ENCODE peak calls at places on chromosomes 6 and 20, in four cellular contexts. One of them, this sample, is unnamed.

GRCh38 chr6:152378154-152378553 is 259.0 kb downstream of the SYNE1 start:
- DNase-seq in HepG2: peak
- DNase-seq in WTC11: no peak
- DNase-seq in K562: no peak
- DNase-seq in this sample: no peak

GRCh38 chr6:4774715-4775590 is 1.3 kb upstream of the CDYL start:
- DNase-seq in K562: no peak
- DNase-seq in WTC11: peak
- DNase-seq in HepG2: no peak
- DNase-seq in this sample: peak

GRCh38 chr6:38713812-38714211 is 1.3 kb upstream of the DNAH8 start:
- DNase-seq in K562: no peak
- DNase-seq in WTC11: no peak
- DNase-seq in HepG2: no peak
- DNase-seq in this sample: no peak

GRCh38 chr20:34965051-34965450 is 9.4 kb downstream of the MYH7B start:
- DNase-seq in WTC11: no peak
- DNase-seq in K562: no peak
- DNase-seq in HepG2: no peak
- DNase-seq in this sample: no peak

GRCh38 chr20:35600176-35600995 is 15.2 kb upstream of the SPAG4 start:
- DNase-seq in WTC11: peak
- DNase-seq in HepG2: no peak
- DNase-seq in K562: peak
- DNase-seq in this sample: no peak

GRCh38 chr20:54132612-54133433 is 41.0 kb downstream of the CYP24A1 start:
- DNase-seq in HepG2: peak
- DNase-seq in K562: no peak
- DNase-seq in WTC11: no peak
- DNase-seq in this sample: no peak

GRCh38 chr6:76772951-76773350 is 690.3 kb downstream of the HTR1B start:
- DNase-seq in HepG2: no peak
- DNase-seq in WTC11: no peak
- DNase-seq in K562: no peak
- DNase-seq in this sample: no peak

GRCh38 chr6:34581561-34581920 is 25.4 kb upstream of the SPDEF start:
- DNase-seq in K562: no peak
- DNase-seq in HepG2: no peak
- DNase-seq in WTC11: no peak
- DNase-seq in this sample: no peak

GRCh38 chr20:64115171-64115911 is 8.0 kb upstream of the NPBWR2 start:
- DNase-seq in WTC11: no peak
- DNase-seq in HepG2: no peak
- DNase-seq in K562: no peak
- DNase-seq in this sample: no peak

GRCh38 chr6:26268659-26269402 is 96.2 kb upstream of the BTN3A2 start:
- DNase-seq in K562: no peak
- DNase-seq in WTC11: peak
- DNase-seq in HepG2: peak
- DNase-seq in this sample: peak

GRCh38 chr20:21099653-21100589 is 6.2 kb downstream of the LINC00237 start:
- DNase-seq in K562: peak
- DNase-seq in WTC11: peak
- DNase-seq in HepG2: no peak
- DNase-seq in this sample: peak

GRCh38 chr20:25316506-25317190 is 68.8 kb downstream of the PYGB start:
- DNase-seq in WTC11: peak
- DNase-seq in HepG2: no peak
- DNase-seq in K562: no peak
- DNase-seq in this sample: no peak

GRCh38 chr6:42722497-42722896 is at the start of gene PRPH2:
- DNase-seq in HepG2: no peak
- DNase-seq in K562: no peak
- DNase-seq in WTC11: no peak
- DNase-seq in this sample: no peak

GRCh38 chr6:14875678-14876063 is 370.2 kb upstream of the JARID2 start:
- DNase-seq in HepG2: no peak
- DNase-seq in WTC11: no peak
- DNase-seq in K562: no peak
- DNase-seq in this sample: no peak

GRCh38 chr20:11193241-11193640 is 519.4 kb upstream of the JAG1 start:
- DNase-seq in WTC11: no peak
- DNase-seq in HepG2: no peak
- DNase-seq in K562: no peak
- DNase-seq in this sample: no peak

GRCh38 chr6:90113389-90113788 is 183.3 kb downstream of the BACH2 start:
- DNase-seq in HepG2: no peak
- DNase-seq in WTC11: no peak
- DNase-seq in K562: no peak
- DNase-seq in this sample: no peak

GRCh38 chr20:59010995-59011873 is 4.2 kb upstream of the CTSZ start:
- DNase-seq in HepG2: peak
- DNase-seq in WTC11: peak
- DNase-seq in K562: peak
- DNase-seq in this sample: no peak

GRCh38 chr6:132357120-132357519 is 44.2 kb downstream of the MOXD1 start:
- DNase-seq in K562: no peak
- DNase-seq in HepG2: no peak
- DNase-seq in WTC11: no peak
- DNase-seq in this sample: no peak

GRCh38 chr6:91137286-91137685 is 550.4 kb upstream of the MAP3K7 start:
- DNase-seq in K562: no peak
- DNase-seq in HepG2: no peak
- DNase-seq in WTC11: no peak
- DNase-seq in this sample: no peak

GRCh38 chr6:34986845-34987246 is 97.8 kb downstream of the ANKS1A start:
- DNase-seq in K562: peak
- DNase-seq in WTC11: peak
- DNase-seq in HepG2: peak
- DNase-seq in this sample: peak

GRCh38 chr20:18543216-18543615 is 24.0 kb upstream of the SMIM26 start:
- DNase-seq in WTC11: no peak
- DNase-seq in HepG2: no peak
- DNase-seq in K562: no peak
- DNase-seq in this sample: no peak

GRCh38 chr6:90124904-90125510 is 171.6 kb downstream of the BACH2 start:
- DNase-seq in HepG2: no peak
- DNase-seq in WTC11: no peak
- DNase-seq in K562: no peak
- DNase-seq in this sample: no peak

GRCh38 chr6:208379-208778 is 83.9 kb upstream of the DUSP22 start:
- DNase-seq in K562: no peak
- DNase-seq in HepG2: no peak
- DNase-seq in WTC11: no peak
- DNase-seq in this sample: no peak

GRCh38 chr20:62928246-62928939 is 2.1 kb upstream of the DIDO1 start:
- DNase-seq in HepG2: no peak
- DNase-seq in K562: no peak
- DNase-seq in WTC11: peak
- DNase-seq in this sample: no peak

GRCh38 chr6:296151-297122 is 4.2 kb downstream of the DUSP22 start:
- DNase-seq in K562: no peak
- DNase-seq in WTC11: no peak
- DNase-seq in HepG2: no peak
- DNase-seq in this sample: peak

GRCh38 chr6:55925292-55925691 is 49.9 kb upstream of the BMP5 start:
- DNase-seq in K562: no peak
- DNase-seq in HepG2: no peak
- DNase-seq in WTC11: no peak
- DNase-seq in this sample: no peak
- TF ChIP-seq SP1 in K562: no peak
- TF ChIP-seq SP1 in HepG2: no peak
- TF ChIP-seq SP1 in WTC11: no peak
- TF ChIP-seq SP1 in this sample: no peak

GRCh38 chr6:159654483-159655098 is 38.5 kb downstream of the SOD2 start:
- DNase-seq in K562: peak
- DNase-seq in HepG2: peak
- DNase-seq in WTC11: no peak
- DNase-seq in this sample: no peak
- TF ChIP-seq JUN in K562: no peak
- TF ChIP-seq JUN in HepG2: no peak
- TF ChIP-seq JUN in WTC11: no peak
- TF ChIP-seq JUN in this sample: no peak

DNA sequence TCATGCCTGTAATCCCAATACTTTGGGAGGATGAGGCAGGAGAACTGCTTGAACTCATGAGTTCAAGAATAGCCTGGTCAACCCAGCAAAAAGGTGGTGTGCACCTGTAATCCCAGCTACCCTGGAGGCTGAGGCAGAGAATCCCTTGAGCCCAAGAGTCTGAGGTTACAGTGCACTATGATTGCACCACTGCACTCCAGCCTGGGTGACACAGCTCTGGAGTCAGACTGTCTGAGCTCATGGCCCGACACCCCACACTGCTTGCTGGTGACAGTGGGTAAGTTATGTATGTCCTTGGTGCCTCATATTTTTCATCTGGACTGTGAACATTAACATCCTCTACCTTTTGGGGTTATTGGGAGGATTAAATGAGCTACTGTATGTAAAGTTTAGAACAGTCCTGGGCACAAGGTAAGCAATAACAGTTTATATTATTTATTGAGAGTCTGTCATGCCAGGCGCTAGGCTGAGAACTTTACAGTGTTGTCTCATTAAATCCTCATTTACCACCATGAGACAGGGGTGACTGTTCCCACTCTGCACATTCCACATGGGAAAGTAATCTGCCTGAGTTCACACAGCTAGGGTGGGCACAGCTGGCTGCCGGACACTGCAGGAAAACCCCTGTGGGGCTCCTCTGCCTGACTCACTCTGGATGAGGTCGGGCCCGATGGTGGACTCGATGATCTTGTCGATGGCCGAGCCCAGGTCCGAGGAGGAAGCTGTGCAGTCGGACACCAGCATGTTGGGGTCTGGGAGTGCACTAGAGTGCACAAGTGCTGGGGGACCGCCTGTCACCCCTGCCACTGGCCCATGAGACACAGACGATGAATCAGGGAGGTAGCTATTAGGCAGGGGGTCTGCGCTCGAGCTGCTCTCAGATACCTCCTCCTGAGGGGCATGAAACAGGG is 2.9 kb downstream of the ZNF335 start:
- DNase-seq in K562: no peak
- DNase-seq in HepG2: no peak
- DNase-seq in WTC11: no peak
- DNase-seq in this sample: no peak
- TF ChIP-seq SP1 in K562: no peak
- TF ChIP-seq SP1 in HepG2: no peak
- TF ChIP-seq SP1 in WTC11: no peak
- TF ChIP-seq SP1 in this sample: no peak

DNA sequence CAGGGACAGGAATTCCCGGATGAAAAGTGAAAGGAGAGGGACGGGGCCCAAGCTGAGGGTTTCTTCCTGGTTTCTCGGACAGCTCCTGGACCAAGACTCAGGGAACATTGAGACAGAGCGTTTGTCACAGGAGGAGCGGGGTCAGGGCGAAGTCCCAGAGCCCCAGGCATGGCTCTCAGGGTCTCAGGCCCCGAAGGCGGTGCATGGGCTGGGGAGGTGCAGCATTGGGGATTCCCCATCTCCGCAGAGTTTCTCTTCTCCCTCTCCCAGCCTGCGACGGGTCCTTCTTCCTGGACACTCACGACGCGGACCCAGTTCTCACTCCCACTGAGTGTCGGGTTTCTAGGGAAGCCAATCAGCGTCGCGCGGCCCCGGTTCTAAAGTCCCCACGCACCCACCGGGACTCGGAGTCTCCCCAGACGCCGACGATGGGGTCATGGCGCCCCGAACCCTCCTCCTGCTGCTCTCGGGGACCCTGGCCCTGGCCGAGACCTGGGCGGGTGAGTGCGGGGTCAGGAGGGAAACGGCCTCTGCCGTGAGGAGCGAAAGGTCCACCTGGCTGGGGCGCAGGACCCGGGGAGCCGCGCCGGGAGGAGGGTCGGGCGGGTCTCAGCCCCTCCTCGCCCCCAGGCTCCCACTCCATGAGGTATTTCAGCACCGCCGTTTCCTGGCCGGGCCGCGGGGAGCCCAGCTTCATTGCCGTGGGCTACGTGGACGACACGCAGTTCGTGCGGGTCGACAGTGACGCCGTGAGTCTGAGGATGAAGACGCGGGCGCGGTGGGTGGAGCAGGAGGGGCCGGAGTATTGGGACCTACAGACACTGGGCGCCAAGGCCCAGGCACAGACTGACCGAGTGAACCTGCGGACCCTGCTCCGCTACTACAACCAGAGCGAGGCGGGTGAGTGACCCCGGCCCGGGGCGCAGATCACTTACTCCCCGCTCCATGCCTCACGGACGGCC is 54.6 kb upstream of the POLR1H start:
- DNase-seq in HepG2: no peak
- DNase-seq in WTC11: peak
- DNase-seq in K562: no peak
- DNase-seq in this sample: peak
- TF ChIP-seq JUN in HepG2: no peak
- TF ChIP-seq JUN in WTC11: no peak
- TF ChIP-seq JUN in K562: no peak
- TF ChIP-seq JUN in this sample: no peak

DNA sequence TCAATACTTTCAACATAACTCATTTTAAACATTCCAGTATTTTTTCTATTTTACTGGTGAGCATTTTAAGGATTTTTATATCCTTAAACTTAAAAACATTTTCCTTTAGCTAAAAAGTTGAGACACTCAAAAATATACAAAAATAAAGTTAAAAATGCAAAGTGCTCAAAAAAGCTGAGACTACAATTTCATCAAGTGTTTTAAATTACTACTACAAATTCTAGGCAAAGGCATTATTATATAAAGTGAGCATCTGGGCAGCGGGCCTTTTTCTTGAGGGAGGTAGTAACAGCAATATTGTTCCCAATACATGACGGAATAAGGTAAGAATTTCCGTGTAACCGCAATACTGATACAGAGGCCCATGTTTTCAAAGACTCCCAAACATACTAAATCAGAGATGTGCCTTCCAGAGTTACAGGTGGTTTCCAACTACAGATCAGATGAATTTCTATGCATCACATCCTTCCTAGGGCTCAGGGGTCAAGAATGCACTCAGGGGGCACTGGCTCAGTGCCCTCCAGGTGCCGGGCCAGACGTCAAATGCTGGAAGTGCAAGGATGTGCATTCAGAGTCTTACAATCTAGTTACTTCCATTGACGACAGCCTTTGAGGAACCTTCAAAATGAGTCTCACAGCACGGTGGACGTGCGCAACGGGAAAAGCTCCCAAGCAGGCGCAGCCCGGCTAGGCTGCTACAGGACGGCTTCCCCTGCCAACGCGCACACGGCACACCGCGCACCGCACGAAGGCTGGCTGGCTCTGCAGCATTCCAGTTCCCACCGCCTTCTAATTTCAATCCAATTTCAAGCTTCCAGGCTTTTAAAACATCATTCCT is 1.7 kb downstream of the PHF10 start:
- DNase-seq in WTC11: peak
- DNase-seq in HepG2: peak
- DNase-seq in K562: peak
- DNase-seq in this sample: peak
- TF ChIP-seq SP1 in WTC11: no peak
- TF ChIP-seq SP1 in HepG2: no peak
- TF ChIP-seq SP1 in K562: peak
- TF ChIP-seq SP1 in this sample: no peak

GRCh38 chr20:5070570-5070969 is 49.2 kb downstream of the PCNA start:
- DNase-seq in WTC11: no peak
- DNase-seq in HepG2: peak
- DNase-seq in K562: no peak
- DNase-seq in this sample: no peak
- TF ChIP-seq JUN in WTC11: no peak
- TF ChIP-seq JUN in HepG2: no peak
- TF ChIP-seq JUN in K562: no peak
- TF ChIP-seq JUN in this sample: no peak

This sample was measured in H1.